ENCODE peak calls at places on chromosomes 1 and 21, in eight cellular contexts. L, M, P, B, I, T, F and O are unnamed samples.

GRCh38 chr1:19353596-19353995 is 41.5 kb downstream of the SLC66A1 start:
- DNase-seq in T (peak; percentile 79), I (no peak), F (no peak), L (no peak), P (no peak), B (no peak), M (no peak), O (no peak)

GRCh38 chr1:19505694-19506457 is 20.5 kb upstream of the CAPZB start:
- DNase-seq in L (no peak), P (no peak), M (no peak), B (no peak), I (no peak), T (no peak), F (peak; percentile 65), O (no peak)

GRCh38 chr1:36384542-36385409 is 948 bp downstream of the STK40 start:
- DNase-seq in L (no peak), I (peak; percentile 83), M (peak; percentile 21), P (peak; percentile 58), T (peak; percentile 72), F (peak; percentile 70), B (peak; percentile 16), O (peak; percentile 74)

GRCh38 chr1:76095800-76096199 is 21.3 kb downstream of the ST6GALNAC3 start:
- DNase-seq in M (no peak), F (no peak), I (no peak), L (no peak), B (no peak), T (peak; percentile 57), P (no peak), O (no peak)

GRCh38 chr1:43414634-43415223 is 25.0 kb downstream of the SZT2 start:
- DNase-seq in P (peak; percentile 47), I (no peak), M (peak; percentile 56), F (no peak), B (peak; percentile 60), L (peak; percentile 47), T (peak; percentile 81), O (peak; percentile 64)

GRCh38 chr1:94633051-94633450 is 91.5 kb upstream of the F3 start:
- DNase-seq in I (no peak), T (no peak), L (no peak), P (no peak), B (peak; percentile 67), F (no peak), M (no peak), O (no peak)

GRCh38 chr1:89808429-89809117 is 12.3 kb upstream of the LRRC8D start:
- DNase-seq in L (no peak), F (no peak), P (no peak), I (no peak), M (no peak), B (peak; percentile 44), T (peak; percentile 36), O (no peak)

GRCh38 chr1:43540653-43541071 is 10.0 kb downstream of the PTPRF start:
- DNase-seq in B (peak; percentile 51), F (no peak), P (no peak), M (no peak), T (no peak), I (peak; percentile 90), L (no peak), O (peak; percentile 65)

GRCh38 chr1:185578293-185578692 is 155.9 kb upstream of the HMCN1 start:
- DNase-seq in M (no peak), L (no peak), I (no peak), P (no peak), F (no peak), T (no peak), B (no peak), O (no peak)

GRCh38 chr1:121522061-121522759 is 337.4 kb downstream of the SRGAP2C start:
- DNase-seq in B (no peak), F (no peak), I (no peak), L (no peak), M (peak; percentile 56), T (no peak), P (no peak), O (no peak)

GRCh38 chr1:182128502-182128901 is 67.0 kb upstream of the ZNF648 start:
- DNase-seq in B (no peak), P (no peak), I (no peak), L (no peak), T (no peak), F (no peak), M (no peak), O (no peak)

GRCh38 chr21:33858672-33859372 is 56.8 kb downstream of the ATP5PO start:
- DNase-seq in T (no peak), F (no peak), B (no peak), L (no peak), I (no peak), M (no peak), P (no peak), O (no peak)

GRCh38 chr1:100132566-100133477 is at the start of the genes SASS6 and TRMT13:
- DNase-seq in P (peak; percentile 89), B (peak; percentile 98), I (peak; percentile 98), L (peak; percentile 91), M (peak; percentile 96), T (peak; percentile 93), F (peak; percentile 97), O (peak; percentile 97)

GRCh38 chr1:60129916-60130315 is 56.3 kb upstream of the C1orf87 start:
- DNase-seq in F (no peak), B (peak; percentile 31), L (no peak), I (no peak), M (no peak), T (no peak), P (no peak), O (no peak)

GRCh38 chr1:28291711-28292110 is 32.4 kb downstream of the SESN2 start:
- DNase-seq in P (no peak), M (no peak), T (no peak), F (no peak), L (no peak), B (no peak), I (no peak), O (no peak)

GRCh38 chr1:180533571-180533987 is 25.2 kb upstream of the OVAAL start:
- DNase-seq in B (peak; percentile 62), P (peak; percentile 67), L (peak; percentile 37), I (peak; percentile 72), M (peak; percentile 76), T (peak; percentile 76), F (peak; percentile 69), O (peak; percentile 88)

GRCh38 chr21:33011462-33011861 is 14.3 kb upstream of the OLIG2 start:
- DNase-seq in L (no peak), F (no peak), T (no peak), B (peak; percentile 95), P (no peak), I (no peak), M (peak; percentile 4), O (no peak)

GRCh38 chr21:28771790-28772501 is 220.7 kb downstream of the LTN1 start:
- DNase-seq in L (no peak), M (peak; percentile 52), F (no peak), T (no peak), P (no peak), B (peak; percentile 98), I (no peak), O (no peak)

GRCh38 chr1:111837398-111837797 is 81.7 kb downstream of the DDX20 start:
- DNase-seq in L (no peak), T (no peak), I (no peak), F (no peak), B (no peak), M (no peak), P (no peak), O (no peak)

GRCh38 chr1:227323164-227323955 is 5.1 kb upstream of the CDC42BPA start:
- DNase-seq in I (no peak), T (no peak), P (no peak), B (no peak), M (no peak), F (no peak), L (no peak), O (no peak)

GRCh38 chr1:36885537-36886441 is 148.5 kb downstream of the GRIK3 start:
- DNase-seq in M (no peak), I (no peak), F (no peak), L (no peak), B (no peak), T (peak; percentile 36), P (no peak), O (no peak)

GRCh38 chr21:46096997-46097825 is 701 bp upstream of the COL6A2 start:
- DNase-seq in B (peak; percentile 31), L (no peak), F (no peak), T (peak; percentile 39), P (peak; percentile 35), M (no peak), I (peak; percentile 75), O (no peak)

GRCh38 chr1:94621392-94621791 is 79.8 kb upstream of the F3 start:
- DNase-seq in T (no peak), L (no peak), P (no peak), F (no peak), M (no peak), B (peak; percentile 48), I (no peak), O (no peak)

GRCh38 chr1:213530607-213531320 is 457.0 kb upstream of the PROX1 start:
- DNase-seq in B (no peak), M (no peak), I (no peak), P (no peak), F (no peak), T (no peak), L (no peak), O (no peak)

GRCh38 chr1:119712342-119713038 is 756 bp downstream of the PHGDH start:
- DNase-seq in M (peak; percentile 85), L (no peak), B (peak; percentile 84), T (peak; percentile 92), I (peak; percentile 95), P (peak; percentile 71), F (peak; percentile 85), O (peak; percentile 83)

GRCh38 chr1:68969430-68969829 is 472.5 kb upstream of the DEPDC1 start:
- DNase-seq in T (no peak), F (no peak), L (no peak), P (no peak), B (no peak), I (no peak), M (no peak), O (no peak)

GRCh38 chr1:242240061-242240460 is 241.2 kb upstream of the MAP1LC3C start:
- DNase-seq in B (no peak), P (no peak), L (no peak), F (no peak), T (no peak), M (peak; percentile 35), I (no peak), O (peak; percentile 28)

GRCh38 chr1:66271904-66272254 is 262.1 kb upstream of the SGIP1 start:
- DNase-seq in L (no peak), F (peak; percentile 83), B (peak; percentile 75), P (no peak), M (peak; percentile 15), T (no peak), I (peak; percentile 84), O (no peak)

GRCh38 chr1:10530756-10531155 is 56.0 kb downstream of the PEX14 start:
- DNase-seq in F (no peak), B (no peak), L (no peak), M (peak; percentile 45), P (no peak), T (no peak), I (no peak), O (peak; percentile 26)